ENCODE peak calls at places on chromosomes 6 and 20, in seven cellular contexts. J, T, W, A, Z, Q and I are unnamed samples.

GRCh38 chr20:17460119-17460518 is 71.1 kb downstream of the BFSP1 start:
- DNase-seq in J (no peak), T (no peak), W (no peak), A (no peak), Z (peak; percentile 43), Q (no peak), I (no peak)

GRCh38 chr20:61925555-61926252 is 140.0 kb downstream of the TAF4 start:
- DNase-seq in J (no peak), T (peak; percentile 74), W (peak; percentile 82), A (no peak), Z (no peak), Q (no peak), I (no peak)

GRCh38 chr20:41249371-41249770 is 68.2 kb downstream of the ZHX3 start:
- DNase-seq in J (no peak), T (peak; percentile 78), W (peak; percentile 95), A (peak; percentile 92), Z (no peak), Q (no peak), I (peak; percentile 36)

GRCh38 chr6:133854167-133854632 is 34.7 kb upstream of the TCF21 start:
- DNase-seq in J (peak; percentile 21), T (no peak), W (no peak), A (no peak), Z (no peak), Q (peak; percentile 59), I (no peak)

GRCh38 chr6:158061709-158062461 is 80.2 kb downstream of the SYNJ2 start:
- DNase-seq in J (no peak), T (no peak), W (peak; percentile 38), A (no peak), Z (no peak), Q (no peak), I (peak; percentile 19)

GRCh38 chr6:31572041-31572911 is at the start of gene LTA:
- DNase-seq in J (no peak), T (no peak), W (no peak), A (no peak), Z (no peak), Q (no peak), I (peak; percentile 75)

GRCh38 chr6:47700051-47700450 is 1.7 kb downstream of the ADGRF4 start:
- DNase-seq in J (no peak), T (peak; percentile 99), W (peak; percentile 62), A (no peak), Z (peak; percentile 9), Q (no peak), I (no peak)

GRCh38 chr6:37696220-37696840 is 1.4 kb downstream of the MDGA1 start:
- DNase-seq in J (peak; percentile 49), T (peak; percentile 33), W (peak; percentile 38), A (no peak), Z (no peak), Q (peak; percentile 41), I (no peak)

GRCh38 chr6:41588083-41588482 is 41.9 kb downstream of the FOXP4 start:
- DNase-seq in J (no peak), T (no peak), W (no peak), A (no peak), Z (no peak), Q (no peak), I (no peak)

GRCh38 chr6:155949256-155949655 is 493.6 kb upstream of the NOX3 start:
- DNase-seq in J (no peak), T (no peak), W (no peak), A (no peak), Z (no peak), Q (no peak), I (no peak)

GRCh38 chr20:24742436-24742835 is 206.6 kb upstream of the CST7 start:
- DNase-seq in J (no peak), T (no peak), W (no peak), A (peak; percentile 32), Z (no peak), Q (no peak), I (no peak)

GRCh38 chr6:150589828-150590227 is 9.9 kb upstream of the PLEKHG1 start:
- DNase-seq in J (no peak), T (no peak), W (no peak), A (no peak), Z (no peak), Q (no peak), I (no peak)

GRCh38 chr6:35238843-35239289 is 20.7 kb upstream of the ZNF76 start:
- DNase-seq in J (peak; percentile 98), T (no peak), W (no peak), A (peak; percentile 91), Z (no peak), Q (peak; percentile 84), I (no peak)

GRCh38 chr6:39812853-39813533 is 20.8 kb downstream of the DAAM2 start:
- DNase-seq in J (no peak), T (no peak), W (peak; percentile 86), A (no peak), Z (no peak), Q (no peak), I (no peak)

GRCh38 chr20:4261333-4262284 is 246.3 kb upstream of the RNF24 start:
- DNase-seq in J (no peak), T (peak; percentile 49), W (peak; percentile 67), A (no peak), Z (no peak), Q (no peak), I (no peak)

GRCh38 chr6:134908906-134909516 is 40.9 kb downstream of the ALDH8A1 start:
- DNase-seq in J (no peak), T (peak; percentile 100), W (peak; percentile 100), A (peak; percentile 80), Z (peak; percentile 58), Q (no peak), I (peak; percentile 26)

DNA sequence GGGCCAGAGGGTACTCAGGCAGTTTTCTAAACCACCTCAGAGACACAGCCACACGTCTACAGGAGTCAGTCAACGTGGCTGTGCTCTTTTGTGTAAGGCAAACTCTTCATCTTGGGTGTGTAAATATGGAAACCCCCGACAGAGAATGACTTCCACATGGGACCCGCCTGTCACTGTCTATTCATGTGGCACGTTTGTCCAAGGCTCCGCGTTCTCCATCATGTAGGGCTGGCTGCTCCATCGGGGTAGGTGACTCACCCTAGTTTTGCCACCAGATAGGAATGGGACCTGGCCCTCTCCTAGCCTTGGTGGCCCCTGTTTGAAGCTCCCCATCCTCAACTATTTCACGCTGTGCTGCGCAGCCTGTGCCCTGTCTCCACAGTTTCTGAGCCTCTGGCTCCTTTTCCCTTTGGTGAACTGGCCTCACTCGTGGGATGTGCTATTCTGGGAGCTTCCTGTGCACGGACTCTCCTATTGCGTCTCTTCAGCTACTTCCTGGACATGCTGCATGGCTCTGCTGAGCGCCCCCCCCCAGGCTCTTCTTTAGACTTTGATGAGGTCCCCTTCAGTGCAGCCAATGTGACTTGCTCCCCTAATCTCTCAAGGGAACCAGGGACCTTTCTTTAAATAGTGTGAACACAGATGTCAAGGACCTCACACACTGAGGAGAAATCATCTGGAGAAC is 143.2 kb upstream of the PDE10A start:
- DNase-seq in J (no peak), T (no peak), W (no peak), A (no peak), Z (no peak), Q (no peak), I (no peak)
- TF ChIP-seq CTCF in J (no peak), T (no peak), W (no peak), A (no peak), Z (no peak), Q (no peak), I (no peak)

GRCh38 chr6:116111552-116112528 is 11.2 kb downstream of the NT5DC1 start:
- DNase-seq in J (peak; percentile 60), T (peak; percentile 42), W (peak; percentile 61), A (no peak), Z (peak; percentile 8), Q (peak; percentile 63), I (peak; percentile 76)

GRCh38 chr6:116118608-116119007 is 7.3 kb downstream of the COL10A1 start:
- DNase-seq in J (no peak), T (peak; percentile 27), W (peak; percentile 56), A (no peak), Z (no peak), Q (no peak), I (no peak)

GRCh38 chr6:116115781-116116180 is 10.2 kb downstream of the COL10A1 start:
- DNase-seq in J (no peak), T (no peak), W (peak; percentile 24), A (no peak), Z (no peak), Q (no peak), I (no peak)

GRCh38 chr6:116108836-116109235 is 8.2 kb downstream of the NT5DC1 start:
- DNase-seq in J (peak; percentile 36), T (no peak), W (no peak), A (no peak), Z (no peak), Q (no peak), I (no peak)

GRCh38 chr6:116113386-116113785 is 12.5 kb downstream of the COL10A1 start:
- DNase-seq in J (no peak), T (no peak), W (no peak), A (no peak), Z (no peak), Q (no peak), I (no peak)
- TF ChIP-seq CTCF in J (no peak), T (no peak), W (no peak), A (no peak), Z (no peak), Q (no peak), I (no peak)

GRCh38 chr6:114762145-114762544 is 419.3 kb upstream of the HS3ST5 start:
- DNase-seq in J (no peak), T (no peak), W (no peak), A (no peak), Z (no peak), Q (no peak), I (no peak)
- TF ChIP-seq CTCF in J (no peak), T (no peak), W (no peak), A (no peak), Z (no peak), Q (no peak), I (no peak)

GRCh38 chr6:44487002-44487401 is 99.5 kb downstream of the CDC5L start:
- DNase-seq in J (no peak), T (no peak), W (peak; percentile 21), A (no peak), Z (no peak), Q (no peak), I (no peak)
- TF ChIP-seq CTCF in J (no peak), T (no peak), W (no peak), A (no peak), Z (no peak), Q (no peak), I (no peak)

GRCh38 chr6:106064103-106064502 is 22.0 kb upstream of the PRDM1 start:
- DNase-seq in J (peak; percentile 93), T (peak; percentile 18), W (no peak), A (no peak), Z (no peak), Q (no peak), I (no peak)
- TF ChIP-seq CTCF in J (no peak), T (no peak), W (no peak), A (no peak), Z (no peak), Q (no peak), I (no peak)